ENCODE peak calls at places on chromosome 13, in seven cellular contexts. M, G, Q, B, F, W and Y are unnamed samples.

GRCh38 chr13:29103036-29103800 is 283.1 kb downstream of the MTUS2 start:
- DNase-seq in M (no peak), G (no peak), Q (no peak), B (no peak), F (no peak), W (no peak), Y (no peak)

GRCh38 chr13:76687467-76687866 is 198.7 kb downstream of the KCTD12 start:
- DNase-seq in M (no peak), G (no peak), Q (no peak), B (no peak), F (no peak), W (no peak), Y (no peak)

GRCh38 chr13:109196896-109197295 is 567.5 kb downstream of the MYO16 start:
- DNase-seq in M (no peak), G (peak), Q (no peak), B (no peak), F (no peak), W (no peak), Y (no peak)

GRCh38 chr13:57632276-57633140 is 964 bp downstream of the PCDH17 start:
- DNase-seq in M (no peak), G (peak), Q (peak), B (peak), F (peak), W (no peak), Y (no peak)

GRCh38 chr13:38002596-38002995 is 133.0 kb upstream of the TRPC4 start:
- DNase-seq in M (no peak), G (no peak), Q (no peak), B (no peak), F (no peak), W (no peak), Y (no peak)

GRCh38 chr13:81781471-81781870 is 1440.5 kb upstream of the SPRY2 start:
- DNase-seq in M (no peak), G (no peak), Q (no peak), B (no peak), F (no peak), W (no peak), Y (no peak)

GRCh38 chr13:41213919-41214318 is 19.6 kb upstream of the KBTBD7 start:
- DNase-seq in M (no peak), G (no peak), Q (no peak), B (no peak), F (no peak), W (no peak), Y (no peak)

GRCh38 chr13:107043016-107043957 is 475.4 kb upstream of the ARGLU1 start:
- DNase-seq in M (no peak), G (no peak), Q (no peak), B (no peak), F (no peak), W (no peak), Y (peak)

GRCh38 chr13:113220877-113221276 is 11.5 kb downstream of the CUL4A start:
- DNase-seq in M (no peak), G (no peak), Q (no peak), B (no peak), F (peak), W (no peak), Y (no peak)

GRCh38 chr13:110618167-110618566 is 2.8 kb downstream of the NAXD start:
- DNase-seq in M (no peak), G (no peak), Q (no peak), B (no peak), F (no peak), W (no peak), Y (no peak)

GRCh38 chr13:106100261-106100919 is 435.1 kb downstream of the EFNB2 start:
- DNase-seq in M (no peak), G (peak), Q (no peak), B (no peak), F (no peak), W (no peak), Y (no peak)

GRCh38 chr13:101423872-101424271 is 7.6 kb upstream of the NALCN start:
- DNase-seq in M (no peak), G (no peak), Q (no peak), B (no peak), F (no peak), W (no peak), Y (no peak)

GRCh38 chr13:28622286-28622685 is 36.6 kb upstream of the POMP start:
- DNase-seq in M (no peak), G (no peak), Q (no peak), B (no peak), F (no peak), W (no peak), Y (no peak)